ENCODE peak calls at places on chromosomes 12 and 14, in six cellular contexts. A is kidney; I is gastrocnemius medialis; J is Caco-2; E is A549; H is effector memory CD4-positive, alpha-beta T cell. V is an unnamed sample. For H3K4me1, the result is how much of the 10 kb centered on the place peaks cover.

GRCh38 chr12:46200551-46200950 is 68.3 kb downstream of the SLC38A1 start:
- DNase-seq in H (no peak), A (no peak), E (no peak), I (no peak), J (no peak), V (no peak)

GRCh38 chr14:54857830-54858269 is 44.8 kb downstream of the GCH1 start:
- DNase-seq in J (no peak), A (no peak), E (no peak), H (no peak), I (no peak), V (no peak)

GRCh38 chr12:109632299-109632698 is 58.7 kb downstream of the MVK start:
- DNase-seq in J (no peak), I (no peak), E (no peak), H (no peak), A (no peak), V (no peak)

GRCh38 chr12:78421011-78421410 is 443.6 kb upstream of the SYT1 start:
- DNase-seq in J (no peak), H (no peak), E (no peak), I (no peak), A (no peak), V (no peak)

GRCh38 chr12:27733052-27733656 is 22.5 kb downstream of the MRPS35 start:
- DNase-seq in A (no peak), E (peak), H (no peak), J (no peak), I (no peak), V (peak)

GRCh38 chr14:75911883-75912282 is 69.9 kb downstream of the TGFB3 start:
- DNase-seq in I (no peak), H (no peak), J (no peak), E (no peak), A (no peak), V (no peak)

GRCh38 chr14:72738181-72738611 is 155.7 kb downstream of the DPF3 start:
- DNase-seq in E (no peak), A (no peak), I (no peak), H (no peak), J (no peak), V (no peak)

GRCh38 chr14:85532570-85532969 is 2.6 kb downstream of the FLRT2 start:
- DNase-seq in I (no peak), J (no peak), A (no peak), E (no peak), H (no peak), V (no peak)

GRCh38 chr14:90383731-90384542 is 12.9 kb upstream of the CALM1 start:
- DNase-seq in J (no peak), H (peak), I (peak), A (peak), E (no peak), V (no peak)

GRCh38 chr14:29716150-29716549 is 211.5 kb downstream of the PRKD1 start:
- DNase-seq in H (no peak), I (no peak), A (no peak), E (no peak), J (no peak), V (no peak)

GRCh38 chr14:94135476-94135875 is 6.1 kb upstream of the IFI27L2 start:
- DNase-seq in E (no peak), A (no peak), I (no peak), H (no peak), J (no peak), V (no peak)

GRCh38 chr14:99857551-99857950 is 64.3 kb downstream of the EML1 start:
- DNase-seq in E (no peak), A (no peak), H (no peak), J (no peak), I (no peak), V (no peak)

GRCh38 chr14:69818760-69819191 is 21.7 kb upstream of the SLC10A1 start:
- DNase-seq in E (peak), A (no peak), I (peak), J (peak), H (peak), V (peak)

GRCh38 chr12:3838065-3838464 is 35.1 kb downstream of the PARP11 start:
- DNase-seq in E (no peak), H (no peak), A (no peak), I (no peak), J (no peak), V (no peak)

GRCh38 chr12:109872-110271 is 43.3 kb downstream of the IQSEC3 start:
- DNase-seq in A (no peak), H (no peak), E (no peak), J (no peak), I (no peak), V (peak)

GRCh38 chr14:61668267-61668666 is 27.0 kb upstream of the HIF1A start:
- DNase-seq in I (no peak), A (no peak), J (no peak), H (no peak), E (peak), V (no peak)

GRCh38 chr12:90163975-90164374 is 455.3 kb upstream of the ATP2B1 start:
- DNase-seq in H (no peak), I (no peak), J (no peak), A (no peak), E (no peak), V (no peak)

GRCh38 chr14:21999400-21999799 is 325.8 kb upstream of the OR4E1 start:
- DNase-seq in I (no peak), E (no peak), J (no peak), H (no peak), A (no peak), V (no peak)

GRCh38 chr12:68080577-68080976 is 79.0 kb downstream of the IFNG start:
- DNase-seq in A (no peak), I (no peak), E (no peak), J (no peak), H (no peak), V (no peak)

GRCh38 chr12:93773122-93773871 is 96.1 kb downstream of the CRADD start:
- DNase-seq in J (no peak), A (no peak), E (no peak), H (peak), I (no peak), V (no peak)

GRCh38 chr14:104973215-104974145 is 4.7 kb downstream of the AHNAK2 start:
- DNase-seq in A (peak), H (no peak), J (peak), I (peak), E (peak), V (no peak)

GRCh38 chr12:125053821-125054220 is 11.4 kb upstream of the AACS start:
- DNase-seq in J (no peak), H (no peak), A (no peak), I (peak), E (no peak), V (no peak)

GRCh38 chr14:100825691-100826331 is at the start of gene MEG3:
- DNase-seq in A (peak), J (no peak), I (peak), H (no peak), E (peak), V (no peak)

GRCh38 chr12:14284189-14284722 is 81.2 kb upstream of the ATF7IP start:
- DNase-seq in E (no peak), J (no peak), H (no peak), A (peak), I (no peak), V (no peak)

GRCh38 chr12:131007031-131007793 is 53.5 kb downstream of the ADGRD1 start:
- DNase-seq in E (no peak), I (peak), A (no peak), J (no peak), H (no peak), V (no peak)

GRCh38 chr12:8648598-8649205 is 13.9 kb downstream of the MFAP5 start:
- DNase-seq in I (no peak), H (no peak), A (no peak), J (no peak), E (no peak), V (no peak)

GRCh38 chr14:39181026-39181692 is 6.1 kb downstream of the PNN start:
- DNase-seq in I (no peak), A (no peak), E (no peak), J (no peak), H (no peak), V (no peak)

GRCh38 chr12:26987634-26988424 is 26.4 kb downstream of the TM7SF3 start:
- DNase-seq in E (no peak), H (no peak), I (no peak), A (no peak), J (no peak), V (no peak)

GRCh38 chr12:1800646-1801284 is 19.6 kb upstream of the LRTM2 start:
- DNase-seq in H (no peak), I (peak), E (peak), A (peak), J (peak), V (no peak)

GRCh38 chr14:31954991-31955390 is 122.1 kb upstream of the ARHGAP5 start:
- DNase-seq in J (no peak), I (no peak), H (no peak), A (no peak), E (no peak), V (no peak)

GRCh38 chr14:33564774-33565630 is 385.9 kb downstream of the EGLN3 start:
- DNase-seq in J (no peak), I (no peak), E (no peak), H (no peak), A (no peak), V (peak)
- H3K4me1 ChIP-seq in J (under half), I (under half), E (under half), H (under half), A (under half), V (under half)

GRCh38 chr12:100151769-100152168 is 9.1 kb upstream of the BLTP3B start:
- DNase-seq in E (no peak), H (no peak), I (no peak), J (no peak), A (no peak), V (no peak)
- H3K4me1 ChIP-seq in E (under half), H (under half), I (under half), J (under half), A (under half), V (under half)

GRCh38 chr12:47818701-47819543 is 781 bp downstream of the HDAC7 start:
- DNase-seq in E (peak), J (peak), H (no peak), A (peak), I (peak), V (peak)

GRCh38 chr12:47819544-47819901 is 180 bp downstream of the HDAC7 start:
- DNase-seq in E (no peak), J (no peak), A (no peak), H (no peak), I (no peak), V (no peak)

GRCh38 chr12:47818007-47818376 is 1.7 kb downstream of the HDAC7 start:
- DNase-seq in E (no peak), A (peak), H (no peak), J (no peak), I (no peak), V (no peak)

GRCh38 chr12:47817272-47818006 is 2.3 kb downstream of the HDAC7 start:
- DNase-seq in J (no peak), H (no peak), I (no peak), E (peak), A (peak), V (no peak)

DNA sequence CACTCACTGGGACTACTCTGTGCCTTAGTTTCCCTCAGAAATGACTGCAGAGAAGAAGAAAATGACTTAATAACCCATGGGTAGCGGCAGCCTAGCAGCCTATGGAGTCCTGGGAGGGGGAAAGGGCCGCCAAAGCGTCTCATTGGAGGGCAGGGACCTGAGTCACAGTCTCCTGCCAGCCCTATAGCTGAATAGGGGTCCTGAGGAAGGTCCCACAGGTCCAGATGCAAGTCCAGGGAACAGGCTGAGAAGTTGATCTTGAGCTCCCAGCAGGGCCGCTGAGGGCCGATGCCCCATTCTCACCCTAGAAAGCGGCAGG is 1.4 kb downstream of the HDAC7 start:
- DNase-seq in E (no peak), I (no peak), H (no peak), A (no peak), J (no peak), V (no peak)
- H3K4me1 ChIP-seq in E (half or more), I (half or more), H (half or more), A (half or more), J (under half), V (under half)

DNA sequence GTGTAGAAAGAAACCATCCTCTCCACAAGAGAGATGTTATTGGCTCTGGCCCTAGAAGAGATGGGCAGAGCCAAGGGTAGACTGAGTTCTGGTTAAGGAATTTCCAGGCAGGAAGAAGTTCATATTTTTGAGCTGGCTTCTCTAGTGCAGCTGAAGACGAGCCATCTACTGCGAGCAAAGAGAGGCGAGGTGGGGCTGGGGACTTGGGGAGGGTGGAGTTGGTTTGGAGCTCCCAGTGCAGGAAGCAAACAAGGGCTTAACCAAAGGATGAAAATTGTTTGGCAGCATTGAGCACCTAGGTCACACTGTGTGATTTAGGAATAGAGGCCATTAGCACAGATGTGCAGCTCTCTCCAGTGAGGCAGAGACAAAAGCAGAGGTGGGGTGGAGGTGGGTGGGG is 239.5 kb downstream of the ZFP36L1 start:
- DNase-seq in I (peak), E (no peak), J (no peak), H (no peak), A (no peak), V (no peak)
- H3K4me1 ChIP-seq in I (half or more), E (half or more), J (under half), H (under half), A (under half), V (under half)

GRCh38 chr12:106672308-106673085 is 89.7 kb downstream of the RFX4 start:
- DNase-seq in I (no peak), E (no peak), A (no peak), J (no peak), H (no peak), V (no peak)

GRCh38 chr12:106669216-106669615 is 86.4 kb downstream of the RFX4 start:
- DNase-seq in H (no peak), I (no peak), A (no peak), J (no peak), E (no peak), V (no peak)

GRCh38 chr12:106671840-106672239 is 89.0 kb downstream of the RFX4 start:
- DNase-seq in J (no peak), A (no peak), H (no peak), E (no peak), I (no peak), V (no peak)

GRCh38 chr12:106673151-106673550 is 90.3 kb downstream of the RFX4 start:
- DNase-seq in E (no peak), J (no peak), H (no peak), I (no peak), A (no peak), V (no peak)

DNA sequence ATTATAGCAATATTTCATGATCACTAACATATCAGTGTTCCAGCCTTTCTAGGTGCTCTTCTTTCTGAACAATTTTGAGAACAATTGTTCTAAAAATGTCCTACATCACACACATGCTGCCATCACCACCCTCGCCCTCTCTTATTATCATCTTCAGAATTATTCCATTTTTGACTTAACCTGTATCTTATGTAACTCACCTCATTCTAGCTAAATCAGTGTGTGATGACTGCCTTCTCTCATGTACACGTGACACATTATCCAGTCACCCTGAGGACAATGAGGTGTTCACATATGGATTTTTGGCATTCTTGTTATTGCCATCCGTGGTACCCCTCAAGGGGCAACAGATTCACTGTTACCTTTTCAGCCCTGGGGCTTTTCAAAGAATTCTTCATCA is 87.3 kb downstream of the RFX4 start:
- DNase-seq in A (no peak), E (no peak), J (no peak), I (no peak), H (no peak), V (no peak)
- H3K4me1 ChIP-seq in A (under half), E (under half), J (under half), I (under half), H (under half), V (under half)